ENCODE peak calls at places on chromosomes 2 and 18, in seven cellular contexts. One of them, this sample, is unnamed.

GRCh38 chr2:103159018-103159417 is 397.2 kb downstream of the TMEM182 start:
- DNase-seq in fibroblast of mammary gland: no peak
- DNase-seq in DND-41: no peak
- DNase-seq in body of pancreas: no peak
- DNase-seq in psoas muscle: no peak
- DNase-seq in OCI-LY7: no peak
- DNase-seq in cardiac muscle cell: peak
- DNase-seq in this sample: no peak

GRCh38 chr2:43158259-43158880 is 68.0 kb downstream of the ZFP36L2 start:
- DNase-seq in fibroblast of mammary gland: peak
- DNase-seq in DND-41: peak
- DNase-seq in body of pancreas: peak
- DNase-seq in psoas muscle: peak
- DNase-seq in OCI-LY7: no peak
- DNase-seq in cardiac muscle cell: no peak
- DNase-seq in this sample: peak

GRCh38 chr18:56083889-56084288 is 495.9 kb upstream of the TCF4 start:
- DNase-seq in fibroblast of mammary gland: no peak
- DNase-seq in DND-41: no peak
- DNase-seq in body of pancreas: no peak
- DNase-seq in psoas muscle: no peak
- DNase-seq in OCI-LY7: no peak
- DNase-seq in cardiac muscle cell: no peak
- DNase-seq in this sample: no peak

GRCh38 chr2:101430161-101430560 is 42.9 kb upstream of the CREG2 start:
- DNase-seq in fibroblast of mammary gland: no peak
- DNase-seq in DND-41: no peak
- DNase-seq in body of pancreas: no peak
- DNase-seq in psoas muscle: no peak
- DNase-seq in OCI-LY7: no peak
- DNase-seq in cardiac muscle cell: no peak
- DNase-seq in this sample: no peak

GRCh38 chr2:17971531-17971930 is 93.1 kb downstream of the KCNS3 start:
- DNase-seq in fibroblast of mammary gland: no peak
- DNase-seq in DND-41: no peak
- DNase-seq in body of pancreas: no peak
- DNase-seq in psoas muscle: no peak
- DNase-seq in OCI-LY7: no peak
- DNase-seq in cardiac muscle cell: no peak
- DNase-seq in this sample: no peak

GRCh38 chr2:159680692-159681091 is 31.6 kb upstream of the MARCHF7 start:
- DNase-seq in fibroblast of mammary gland: no peak
- DNase-seq in DND-41: no peak
- DNase-seq in body of pancreas: no peak
- DNase-seq in psoas muscle: no peak
- DNase-seq in OCI-LY7: no peak
- DNase-seq in cardiac muscle cell: no peak
- DNase-seq in this sample: no peak

GRCh38 chr2:20224191-20224715 is 677 bp downstream of the SDC1 start:
- DNase-seq in fibroblast of mammary gland: no peak
- DNase-seq in DND-41: no peak
- DNase-seq in body of pancreas: no peak
- DNase-seq in psoas muscle: no peak
- DNase-seq in OCI-LY7: no peak
- DNase-seq in cardiac muscle cell: peak
- DNase-seq in this sample: no peak

GRCh38 chr18:36849288-36850011 is 20.5 kb downstream of the KIAA1328 start:
- DNase-seq in fibroblast of mammary gland: peak
- DNase-seq in DND-41: no peak
- DNase-seq in body of pancreas: no peak
- DNase-seq in psoas muscle: no peak
- DNase-seq in OCI-LY7: no peak
- DNase-seq in cardiac muscle cell: no peak
- DNase-seq in this sample: peak

GRCh38 chr18:28588884-28589549 is 412.1 kb upstream of the CDH2 start:
- DNase-seq in fibroblast of mammary gland: peak
- DNase-seq in DND-41: no peak
- DNase-seq in body of pancreas: no peak
- DNase-seq in psoas muscle: no peak
- DNase-seq in OCI-LY7: no peak
- DNase-seq in cardiac muscle cell: no peak
- DNase-seq in this sample: peak

GRCh38 chr2:232836934-232837333 is 33.1 kb upstream of the SNORC start:
- DNase-seq in fibroblast of mammary gland: no peak
- DNase-seq in DND-41: no peak
- DNase-seq in body of pancreas: no peak
- DNase-seq in psoas muscle: no peak
- DNase-seq in OCI-LY7: no peak
- DNase-seq in cardiac muscle cell: no peak
- DNase-seq in this sample: no peak

GRCh38 chr2:75294362-75294761 is 95.0 kb upstream of the TACR1 start:
- DNase-seq in fibroblast of mammary gland: no peak
- DNase-seq in DND-41: no peak
- DNase-seq in body of pancreas: no peak
- DNase-seq in psoas muscle: no peak
- DNase-seq in OCI-LY7: no peak
- DNase-seq in cardiac muscle cell: no peak
- DNase-seq in this sample: no peak

GRCh38 chr2:100365434-100365833 is 43.1 kb upstream of the LONRF2 start:
- DNase-seq in fibroblast of mammary gland: peak
- DNase-seq in DND-41: no peak
- DNase-seq in body of pancreas: peak
- DNase-seq in psoas muscle: no peak
- DNase-seq in OCI-LY7: no peak
- DNase-seq in cardiac muscle cell: no peak
- DNase-seq in this sample: peak

GRCh38 chr2:100367163-100367562 is 44.9 kb upstream of the LONRF2 start:
- DNase-seq in fibroblast of mammary gland: no peak
- DNase-seq in DND-41: peak
- DNase-seq in body of pancreas: no peak
- DNase-seq in psoas muscle: no peak
- DNase-seq in OCI-LY7: no peak
- DNase-seq in cardiac muscle cell: no peak
- DNase-seq in this sample: no peak
- H3K4me3 ChIP-seq in fibroblast of mammary gland: no peak
- H3K4me3 ChIP-seq in DND-41: no peak
- H3K4me3 ChIP-seq in body of pancreas: no peak
- H3K4me3 ChIP-seq in psoas muscle: no peak
- H3K4me3 ChIP-seq in OCI-LY7: no peak
- H3K4me3 ChIP-seq in cardiac muscle cell: no peak
- H3K4me3 ChIP-seq in this sample: no peak

GRCh38 chr18:47773931-47774330 is 156.5 kb downstream of the SMAD2 start:
- DNase-seq in fibroblast of mammary gland: no peak
- DNase-seq in DND-41: no peak
- DNase-seq in body of pancreas: no peak
- DNase-seq in psoas muscle: no peak
- DNase-seq in OCI-LY7: no peak
- DNase-seq in cardiac muscle cell: no peak
- DNase-seq in this sample: no peak

GRCh38 chr18:47777626-47778025 is 152.8 kb downstream of the SMAD2 start:
- DNase-seq in fibroblast of mammary gland: no peak
- DNase-seq in DND-41: no peak
- DNase-seq in body of pancreas: no peak
- DNase-seq in psoas muscle: no peak
- DNase-seq in OCI-LY7: no peak
- DNase-seq in cardiac muscle cell: no peak
- DNase-seq in this sample: no peak

GRCh38 chr18:47779381-47779780 is 151.1 kb downstream of the SMAD2 start:
- DNase-seq in fibroblast of mammary gland: no peak
- DNase-seq in DND-41: no peak
- DNase-seq in body of pancreas: no peak
- DNase-seq in psoas muscle: no peak
- DNase-seq in OCI-LY7: no peak
- DNase-seq in cardiac muscle cell: no peak
- DNase-seq in this sample: peak

GRCh38 chr18:47772374-47773248 is 157.8 kb downstream of the SMAD2 start:
- DNase-seq in fibroblast of mammary gland: peak
- DNase-seq in DND-41: peak
- DNase-seq in body of pancreas: peak
- DNase-seq in psoas muscle: peak
- DNase-seq in OCI-LY7: peak
- DNase-seq in cardiac muscle cell: peak
- DNase-seq in this sample: peak

DNA sequence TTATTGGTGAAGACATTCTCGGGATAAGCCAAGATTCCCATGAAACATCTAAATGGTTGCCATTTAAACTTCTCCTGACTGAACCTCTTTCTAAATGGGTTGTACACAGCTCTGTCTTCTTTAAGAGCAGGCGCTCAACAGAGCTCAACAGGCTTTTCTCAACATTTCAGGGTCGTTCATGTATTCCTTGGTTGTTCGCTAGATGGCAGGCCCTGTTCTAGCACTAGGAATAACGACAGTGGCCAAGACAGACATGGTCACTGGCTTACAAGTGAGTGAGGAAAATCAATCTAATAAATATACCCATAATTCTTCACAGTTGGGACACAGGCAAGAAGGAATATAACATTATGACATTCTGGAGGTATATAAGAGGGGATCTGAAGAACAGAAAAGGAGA is 154.5 kb downstream of the SMAD2 start:
- DNase-seq in fibroblast of mammary gland: peak
- DNase-seq in DND-41: no peak
- DNase-seq in body of pancreas: no peak
- DNase-seq in psoas muscle: no peak
- DNase-seq in OCI-LY7: no peak
- DNase-seq in cardiac muscle cell: peak
- DNase-seq in this sample: peak
- TF ChIP-seq CTCF in fibroblast of mammary gland: no peak
- TF ChIP-seq CTCF in DND-41: no peak
- TF ChIP-seq CTCF in body of pancreas: peak
- TF ChIP-seq CTCF in psoas muscle: peak
- TF ChIP-seq CTCF in OCI-LY7: no peak
- TF ChIP-seq CTCF in cardiac muscle cell: peak
- TF ChIP-seq CTCF in this sample: peak

GRCh38 chr2:212539145-212539880 is 711 bp upstream of the ERBB4 start:
- DNase-seq in fibroblast of mammary gland: no peak
- DNase-seq in DND-41: no peak
- DNase-seq in body of pancreas: peak
- DNase-seq in psoas muscle: peak
- DNase-seq in OCI-LY7: no peak
- DNase-seq in cardiac muscle cell: peak
- DNase-seq in this sample: peak

GRCh38 chr2:212538156-212539144 is at the start of gene ERBB4:
- DNase-seq in fibroblast of mammary gland: no peak
- DNase-seq in DND-41: no peak
- DNase-seq in body of pancreas: peak
- DNase-seq in psoas muscle: peak
- DNase-seq in OCI-LY7: no peak
- DNase-seq in cardiac muscle cell: peak
- DNase-seq in this sample: no peak

GRCh38 chr2:212535963-212536362 is 2.6 kb downstream of the ERBB4 start:
- DNase-seq in fibroblast of mammary gland: no peak
- DNase-seq in DND-41: no peak
- DNase-seq in body of pancreas: no peak
- DNase-seq in psoas muscle: no peak
- DNase-seq in OCI-LY7: no peak
- DNase-seq in cardiac muscle cell: no peak
- DNase-seq in this sample: no peak

GRCh38 chr2:212537311-212538155 is 1.1 kb downstream of the ERBB4 start:
- DNase-seq in fibroblast of mammary gland: peak
- DNase-seq in DND-41: no peak
- DNase-seq in body of pancreas: peak
- DNase-seq in psoas muscle: peak
- DNase-seq in OCI-LY7: no peak
- DNase-seq in cardiac muscle cell: peak
- DNase-seq in this sample: peak

GRCh38 chr2:212536385-212537310 is 2.0 kb downstream of the ERBB4 start:
- DNase-seq in fibroblast of mammary gland: no peak
- DNase-seq in DND-41: no peak
- DNase-seq in body of pancreas: peak
- DNase-seq in psoas muscle: peak
- DNase-seq in OCI-LY7: no peak
- DNase-seq in cardiac muscle cell: peak
- DNase-seq in this sample: no peak
- H3K4me3 ChIP-seq in fibroblast of mammary gland: peak
- H3K4me3 ChIP-seq in DND-41: no peak
- H3K4me3 ChIP-seq in body of pancreas: peak
- H3K4me3 ChIP-seq in psoas muscle: peak
- H3K4me3 ChIP-seq in OCI-LY7: no peak
- H3K4me3 ChIP-seq in cardiac muscle cell: peak
- H3K4me3 ChIP-seq in this sample: peak

GRCh38 chr2:69013123-69013836 is at the start of gene ANTXR1:
- DNase-seq in fibroblast of mammary gland: peak
- DNase-seq in DND-41: peak
- DNase-seq in body of pancreas: peak
- DNase-seq in psoas muscle: peak
- DNase-seq in OCI-LY7: no peak
- DNase-seq in cardiac muscle cell: peak
- DNase-seq in this sample: peak

GRCh38 chr2:69010437-69011194 is 2.4 kb upstream of the ANTXR1 start:
- DNase-seq in fibroblast of mammary gland: no peak
- DNase-seq in DND-41: no peak
- DNase-seq in body of pancreas: no peak
- DNase-seq in psoas muscle: no peak
- DNase-seq in OCI-LY7: no peak
- DNase-seq in cardiac muscle cell: no peak
- DNase-seq in this sample: no peak

GRCh38 chr2:69013837-69014796 is 1.1 kb downstream of the ANTXR1 start:
- DNase-seq in fibroblast of mammary gland: peak
- DNase-seq in DND-41: peak
- DNase-seq in body of pancreas: no peak
- DNase-seq in psoas muscle: no peak
- DNase-seq in OCI-LY7: no peak
- DNase-seq in cardiac muscle cell: peak
- DNase-seq in this sample: peak

GRCh38 chr2:69012310-69013122 is 463 bp upstream of the ANTXR1 start:
- DNase-seq in fibroblast of mammary gland: peak
- DNase-seq in DND-41: peak
- DNase-seq in body of pancreas: peak
- DNase-seq in psoas muscle: peak
- DNase-seq in OCI-LY7: peak
- DNase-seq in cardiac muscle cell: peak
- DNase-seq in this sample: peak

GRCh38 chr2:69011611-69012157 is 1.3 kb upstream of the ANTXR1 start:
- DNase-seq in fibroblast of mammary gland: no peak
- DNase-seq in DND-41: no peak
- DNase-seq in body of pancreas: no peak
- DNase-seq in psoas muscle: no peak
- DNase-seq in OCI-LY7: no peak
- DNase-seq in cardiac muscle cell: peak
- DNase-seq in this sample: no peak
- TF ChIP-seq CTCF in fibroblast of mammary gland: no peak
- TF ChIP-seq CTCF in DND-41: peak
- TF ChIP-seq CTCF in body of pancreas: no peak
- TF ChIP-seq CTCF in psoas muscle: no peak
- TF ChIP-seq CTCF in OCI-LY7: peak
- TF ChIP-seq CTCF in cardiac muscle cell: no peak
- TF ChIP-seq CTCF in this sample: no peak

GRCh38 chr2:54999182-54999581 is 51.1 kb downstream of the RTN4 start:
- DNase-seq in fibroblast of mammary gland: peak
- DNase-seq in DND-41: no peak
- DNase-seq in body of pancreas: no peak
- DNase-seq in psoas muscle: no peak
- DNase-seq in OCI-LY7: peak
- DNase-seq in cardiac muscle cell: peak
- DNase-seq in this sample: peak
- H3K4me3 ChIP-seq in fibroblast of mammary gland: no peak
- H3K4me3 ChIP-seq in DND-41: no peak
- H3K4me3 ChIP-seq in body of pancreas: no peak
- H3K4me3 ChIP-seq in psoas muscle: peak
- H3K4me3 ChIP-seq in OCI-LY7: no peak
- H3K4me3 ChIP-seq in cardiac muscle cell: peak
- H3K4me3 ChIP-seq in this sample: no peak